ENCODE peak calls at places on chromosomes 2 and 18, in five cellular contexts. M, R, W, A and B are unnamed samples.

GRCh38 chr18:48835119-48835518 is 115.6 kb downstream of the SMAD7 start:
- DNase-seq in M (no peak), R (no peak), W (no peak), A (no peak), B (no peak)

GRCh38 chr2:64888591-64889309 is 100.4 kb upstream of the SLC1A4 start:
- DNase-seq in M (no peak), R (no peak), W (no peak), A (no peak), B (no peak)

GRCh38 chr2:105797298-105797819 is 52.6 kb downstream of the NCK2 start:
- DNase-seq in M (no peak), R (no peak), W (peak), A (no peak), B (no peak)

GRCh38 chr2:219803294-219803693 is 175.9 kb downstream of the SLC4A3 start:
- DNase-seq in M (no peak), R (no peak), W (no peak), A (no peak), B (no peak)

GRCh38 chr2:86223098-86223681 is 23.9 kb downstream of the MRPL35 start:
- DNase-seq in M (no peak), R (no peak), W (no peak), A (peak), B (no peak)

GRCh38 chr2:71578665-71579371 is 125.5 kb downstream of the DYSF start:
- DNase-seq in M (no peak), R (no peak), W (no peak), A (peak), B (no peak)

GRCh38 chr2:108988076-108988795 is 784 bp downstream of the EDAR start:
- DNase-seq in M (no peak), R (no peak), W (no peak), A (no peak), B (no peak)

GRCh38 chr2:236855176-236855865 is 230.4 kb upstream of the COPS8 start:
- DNase-seq in M (no peak), R (no peak), W (no peak), A (no peak), B (no peak)

GRCh38 chr2:237154894-237155851 is 69.5 kb downstream of the COPS8 start:
- DNase-seq in M (no peak), R (no peak), W (peak), A (no peak), B (peak)

GRCh38 chr2:16614314-16614860 is 51.2 kb downstream of the CYRIA start:
- DNase-seq in M (no peak), R (no peak), W (no peak), A (no peak), B (no peak)

GRCh38 chr2:232170391-232170790 is 208.2 kb upstream of the ALPP start:
- DNase-seq in M (no peak), R (no peak), W (no peak), A (no peak), B (no peak)

GRCh38 chr2:119181391-119181790 is 22.8 kb upstream of the C1QL2 start:
- DNase-seq in M (no peak), R (no peak), W (no peak), A (no peak), B (no peak)

GRCh38 chr18:48541026-48541746 is 2.4 kb downstream of the CTIF start:
- DNase-seq in M (peak), R (peak), W (no peak), A (peak), B (no peak)